ENCODE peak calls at places on chromosomes 1 and 21, in seven cellular contexts. Z is iPS DF 6.9, F is colonic mucosa, L is foreskin fibroblast, U is GM13976, W is LNCaP clone FGC, A is DND-41. V is an unnamed sample.

GRCh38 chr1:93635614-93636543 is 45.8 kb downstream of the BCAR3 start:
- DNase-seq in Z (peak), F (no peak), L (peak), U (no peak), W (no peak), A (no peak), V (no peak)

GRCh38 chr1:207463571-207463970 is 9.4 kb downstream of the CR2 start:
- DNase-seq in Z (no peak), F (no peak), L (no peak), U (no peak), W (no peak), A (no peak), V (no peak)

GRCh38 chr1:4046836-4047461 is 146.9 kb upstream of the C1orf174 start:
- DNase-seq in Z (no peak), F (no peak), L (no peak), U (no peak), W (no peak), A (peak), V (no peak)

GRCh38 chr21:34830386-34831140 is 161.8 kb downstream of the CLIC6 start:
- DNase-seq in Z (no peak), F (no peak), L (no peak), U (no peak), W (no peak), A (no peak), V (no peak)

GRCh38 chr1:245301921-245302320 is 147.1 kb downstream of the KIF26B start:
- DNase-seq in Z (no peak), F (no peak), L (no peak), U (no peak), W (no peak), A (no peak), V (no peak)

GRCh38 chr1:112714313-112715263 is 544 bp downstream of the PPM1J start:
- DNase-seq in Z (no peak), F (peak), L (peak), U (no peak), W (no peak), A (no peak), V (no peak)

GRCh38 chr1:2204384-2205190 is 10.0 kb upstream of the FAAP20 start:
- DNase-seq in Z (no peak), F (peak), L (peak), U (peak), W (no peak), A (no peak), V (no peak)

GRCh38 chr1:152495066-152495675 is 15.4 kb upstream of the LCE5A start:
- DNase-seq in Z (no peak), F (peak), L (no peak), U (peak), W (no peak), A (peak), V (peak)

GRCh38 chr21:43204638-43205037 is 35.8 kb downstream of the CRYAA start:
- DNase-seq in Z (no peak), F (no peak), L (no peak), U (no peak), W (no peak), A (no peak), V (no peak)

GRCh38 chr1:234879157-234880080 is 249.2 kb downstream of the TOMM20 start:
- DNase-seq in Z (no peak), F (no peak), L (no peak), U (no peak), W (no peak), A (no peak), V (no peak)

GRCh38 chr1:100526894-100527293 is 11.0 kb upstream of the GPR88 start:
- DNase-seq in Z (no peak), F (no peak), L (no peak), U (no peak), W (no peak), A (no peak), V (no peak)

GRCh38 chr1:89633103-89633744 is at the start of gene LRRC8C:
- DNase-seq in Z (no peak), F (peak), L (peak), U (peak), W (no peak), A (peak), V (peak)

GRCh38 chr1:15969321-15969880 is 6.5 kb downstream of the ZBTB17 start:
- DNase-seq in Z (no peak), F (no peak), L (no peak), U (no peak), W (no peak), A (no peak), V (no peak)

GRCh38 chr1:191348328-191348727 is 809.9 kb upstream of the RGS18 start:
- DNase-seq in Z (no peak), F (no peak), L (no peak), U (no peak), W (no peak), A (no peak), V (no peak)

GRCh38 chr1:204227351-204227750 is 13.6 kb upstream of the GOLT1A start:
- DNase-seq in Z (no peak), F (no peak), L (no peak), U (no peak), W (no peak), A (no peak), V (no peak)

GRCh38 chr21:30227128-30227527 is 11.2 kb upstream of the CLDN8 start:
- DNase-seq in Z (no peak), F (no peak), L (no peak), U (no peak), W (peak), A (no peak), V (no peak)

GRCh38 chr1:9882296-9882944 is 27.6 kb downstream of the CTNNBIP1 start:
- DNase-seq in Z (no peak), F (no peak), L (no peak), U (no peak), W (no peak), A (no peak), V (no peak)

GRCh38 chr1:7768583-7768982 is 2.5 kb upstream of the VAMP3 start:
- DNase-seq in Z (no peak), F (no peak), L (no peak), U (no peak), W (no peak), A (no peak), V (no peak)

GRCh38 chr1:12617901-12618660 is at the start of gene DHRS3:
- DNase-seq in Z (no peak), F (peak), L (peak), U (peak), W (no peak), A (peak), V (peak)

GRCh38 chr21:31710586-31710985 is 21.3 kb downstream of the SCAF4 start:
- DNase-seq in Z (no peak), F (no peak), L (peak), U (no peak), W (no peak), A (no peak), V (no peak)

GRCh38 chr21:37896788-37897187 is 19.5 kb downstream of the KCNJ6 start:
- DNase-seq in Z (no peak), F (no peak), L (no peak), U (no peak), W (no peak), A (no peak), V (no peak)

GRCh38 chr1:64231153-64231552 is 27.7 kb downstream of the UBE2U start:
- DNase-seq in Z (no peak), F (no peak), L (no peak), U (no peak), W (no peak), A (no peak), V (no peak)

GRCh38 chr1:164592634-164593033 is 33.6 kb downstream of the PBX1 start:
- DNase-seq in Z (no peak), F (no peak), L (no peak), U (no peak), W (no peak), A (no peak), V (no peak)

GRCh38 chr1:40766560-40766959 is 17.0 kb upstream of the KCNQ4 start:
- DNase-seq in Z (no peak), F (no peak), L (no peak), U (no peak), W (no peak), A (no peak), V (no peak)

GRCh38 chr1:220878223-220879081 is 791 bp upstream of the HLX start:
- DNase-seq in Z (no peak), F (peak), L (no peak), U (peak), W (no peak), A (no peak), V (no peak)